ENCODE peak calls at places on chromosomes 5 and 9, in six cellular contexts. W, I, K, E, V and S are unnamed samples.

GRCh38 chr5:143101134-143101533 is 302.4 kb downstream of the NR3C1 start:
- DNase-seq in V (no peak), I (no peak), E (no peak), K (no peak), W (no peak), S (no peak)

GRCh38 chr5:103394676-103395075 is 136.1 kb downstream of the MACIR start:
- DNase-seq in I (no peak), W (no peak), K (no peak), E (no peak), V (no peak), S (no peak)

GRCh38 chr5:120771181-120771580 is 307.1 kb downstream of the PRR16 start:
- DNase-seq in E (no peak), V (no peak), I (no peak), K (no peak), W (no peak), S (no peak)

GRCh38 chr5:150999704-151000452 is 20.5 kb upstream of the GPX3 start:
- DNase-seq in V (no peak), W (no peak), E (peak), I (peak), K (no peak), S (no peak)

GRCh38 chr9:95327239-95327865 is 9.8 kb upstream of the FANCC start:
- DNase-seq in W (no peak), I (no peak), V (no peak), E (no peak), K (no peak), S (no peak)

GRCh38 chr5:149238540-149238939 is 33.1 kb upstream of the AFAP1L1 start:
- DNase-seq in E (no peak), W (no peak), K (no peak), I (no peak), V (no peak), S (no peak)

GRCh38 chr9:98740226-98740881 is 31.6 kb upstream of the GABBR2 start:
- DNase-seq in E (no peak), I (no peak), K (no peak), V (no peak), W (no peak), S (no peak)

GRCh38 chr9:80467632-80468031 is 895.9 kb downstream of the TLE4 start:
- DNase-seq in I (no peak), E (no peak), K (no peak), W (no peak), V (no peak), S (no peak)

GRCh38 chr9:110427497-110428104 is 89.9 kb upstream of the TXNDC8 start:
- DNase-seq in I (peak), W (peak), K (peak), V (peak), E (peak), S (no peak)

GRCh38 chr5:75951158-75951557 is 132.0 kb upstream of the SV2C start:
- DNase-seq in V (no peak), I (no peak), K (no peak), E (peak), W (no peak), S (no peak)

GRCh38 chr5:50415912-50416311 is 25.2 kb downstream of the EMB start:
- DNase-seq in E (no peak), K (peak), V (no peak), I (no peak), W (no peak), S (no peak)

GRCh38 chr5:138686668-138687067 is 66.6 kb upstream of the CTNNA1 start:
- DNase-seq in V (no peak), I (no peak), E (no peak), W (no peak), K (no peak), S (no peak)